ENCODE peak calls at places on chromosomes 3 and 15, in four cellular contexts. One of them, this sample, is unnamed.

GRCh38 chr3:28699283-28699682 is 350.7 kb upstream of the AZI2 start:
- DNase-seq in stimulated activated CD4-positive, alpha-beta T cell treated with anti-CD3 and anti-CD28 coated beads, TNF-alpha, amount 100 ng/mL, for 1 hour: no peak
- DNase-seq in HS-5: no peak
- DNase-seq in Daoy: no peak
- DNase-seq in this sample: no peak

GRCh38 chr3:32340639-32341365 is 50.9 kb upstream of the CMTM7 start:
- DNase-seq in stimulated activated CD4-positive, alpha-beta T cell treated with anti-CD3 and anti-CD28 coated beads, TNF-alpha, amount 100 ng/mL, for 1 hour: no peak
- DNase-seq in HS-5: no peak
- DNase-seq in Daoy: no peak
- DNase-seq in this sample: no peak

GRCh38 chr3:73437828-73438227 is 186.9 kb downstream of the PDZRN3 start:
- DNase-seq in stimulated activated CD4-positive, alpha-beta T cell treated with anti-CD3 and anti-CD28 coated beads, TNF-alpha, amount 100 ng/mL, for 1 hour: no peak
- DNase-seq in HS-5: no peak
- DNase-seq in Daoy: no peak
- DNase-seq in this sample: no peak

GRCh38 chr3:69239063-69239462 is 116.7 kb upstream of the LMOD3 start:
- DNase-seq in stimulated activated CD4-positive, alpha-beta T cell treated with anti-CD3 and anti-CD28 coated beads, TNF-alpha, amount 100 ng/mL, for 1 hour: no peak
- DNase-seq in HS-5: no peak
- DNase-seq in Daoy: no peak
- DNase-seq in this sample: no peak

GRCh38 chr3:5005367-5005766 is 26.1 kb downstream of the BHLHE40 start:
- DNase-seq in stimulated activated CD4-positive, alpha-beta T cell treated with anti-CD3 and anti-CD28 coated beads, TNF-alpha, amount 100 ng/mL, for 1 hour: no peak
- DNase-seq in HS-5: no peak
- DNase-seq in Daoy: no peak
- DNase-seq in this sample: no peak

GRCh38 chr3:143119974-143120715 is 574 bp downstream of the CHST2 start:
- DNase-seq in stimulated activated CD4-positive, alpha-beta T cell treated with anti-CD3 and anti-CD28 coated beads, TNF-alpha, amount 100 ng/mL, for 1 hour: no peak
- DNase-seq in HS-5: no peak
- DNase-seq in Daoy: peak; percentile 48
- DNase-seq in this sample: peak; percentile 47

GRCh38 chr15:73002509-73002908 is 49.8 kb upstream of the NEO1 start:
- DNase-seq in stimulated activated CD4-positive, alpha-beta T cell treated with anti-CD3 and anti-CD28 coated beads, TNF-alpha, amount 100 ng/mL, for 1 hour: no peak
- DNase-seq in HS-5: peak; percentile 89
- DNase-seq in Daoy: peak; percentile 29
- DNase-seq in this sample: no peak

GRCh38 chr3:37462452-37462851 is 288.1 kb upstream of the LRRFIP2 start:
- DNase-seq in stimulated activated CD4-positive, alpha-beta T cell treated with anti-CD3 and anti-CD28 coated beads, TNF-alpha, amount 100 ng/mL, for 1 hour: no peak
- DNase-seq in HS-5: no peak
- DNase-seq in Daoy: no peak
- DNase-seq in this sample: no peak

GRCh38 chr15:81981888-81982287 is 63.9 kb downstream of the MEX3B start:
- DNase-seq in stimulated activated CD4-positive, alpha-beta T cell treated with anti-CD3 and anti-CD28 coated beads, TNF-alpha, amount 100 ng/mL, for 1 hour: no peak
- DNase-seq in HS-5: no peak
- DNase-seq in Daoy: no peak
- DNase-seq in this sample: no peak

GRCh38 chr3:159144472-159144871 is 342.6 kb downstream of the MFSD1 start:
- DNase-seq in stimulated activated CD4-positive, alpha-beta T cell treated with anti-CD3 and anti-CD28 coated beads, TNF-alpha, amount 100 ng/mL, for 1 hour: no peak
- DNase-seq in HS-5: no peak
- DNase-seq in Daoy: no peak
- DNase-seq in this sample: no peak

GRCh38 chr3:88863196-88863595 is 244.2 kb upstream of the EPHA3 start:
- DNase-seq in stimulated activated CD4-positive, alpha-beta T cell treated with anti-CD3 and anti-CD28 coated beads, TNF-alpha, amount 100 ng/mL, for 1 hour: no peak
- DNase-seq in HS-5: no peak
- DNase-seq in Daoy: no peak
- DNase-seq in this sample: no peak

GRCh38 chr3:65343736-65344135 is 655.9 kb upstream of the ADAMTS9 start:
- DNase-seq in stimulated activated CD4-positive, alpha-beta T cell treated with anti-CD3 and anti-CD28 coated beads, TNF-alpha, amount 100 ng/mL, for 1 hour: no peak
- DNase-seq in HS-5: no peak
- DNase-seq in Daoy: no peak
- DNase-seq in this sample: no peak

GRCh38 chr3:43192028-43192427 is 86.1 kb upstream of the POMGNT2 start:
- DNase-seq in stimulated activated CD4-positive, alpha-beta T cell treated with anti-CD3 and anti-CD28 coated beads, TNF-alpha, amount 100 ng/mL, for 1 hour: no peak
- DNase-seq in HS-5: no peak
- DNase-seq in Daoy: no peak
- DNase-seq in this sample: no peak

GRCh38 chr15:55485273-55485672 is 22.8 kb downstream of the DNAAF4 start:
- DNase-seq in stimulated activated CD4-positive, alpha-beta T cell treated with anti-CD3 and anti-CD28 coated beads, TNF-alpha, amount 100 ng/mL, for 1 hour: no peak
- DNase-seq in HS-5: no peak
- DNase-seq in Daoy: no peak
- DNase-seq in this sample: no peak

GRCh38 chr15:36291501-36291900 is 287.9 kb upstream of the CDIN1 start:
- DNase-seq in stimulated activated CD4-positive, alpha-beta T cell treated with anti-CD3 and anti-CD28 coated beads, TNF-alpha, amount 100 ng/mL, for 1 hour: no peak
- DNase-seq in HS-5: no peak
- DNase-seq in Daoy: no peak
- DNase-seq in this sample: no peak

GRCh38 chr3:172512363-172512762 is 10.9 kb downstream of the TNFSF10 start:
- DNase-seq in stimulated activated CD4-positive, alpha-beta T cell treated with anti-CD3 and anti-CD28 coated beads, TNF-alpha, amount 100 ng/mL, for 1 hour: no peak
- DNase-seq in HS-5: no peak
- DNase-seq in Daoy: peak; percentile 68
- DNase-seq in this sample: no peak

GRCh38 chr15:32029862-32030781 is at the start of gene CHRNA7:
- DNase-seq in stimulated activated CD4-positive, alpha-beta T cell treated with anti-CD3 and anti-CD28 coated beads, TNF-alpha, amount 100 ng/mL, for 1 hour: no peak
- DNase-seq in HS-5: no peak
- DNase-seq in Daoy: peak; percentile 81
- DNase-seq in this sample: peak; percentile 86

GRCh38 chr15:41231536-41231935 is 468 bp downstream of the CHP1 start:
- DNase-seq in stimulated activated CD4-positive, alpha-beta T cell treated with anti-CD3 and anti-CD28 coated beads, TNF-alpha, amount 100 ng/mL, for 1 hour: no peak
- DNase-seq in HS-5: peak; percentile 1
- DNase-seq in Daoy: no peak
- DNase-seq in this sample: no peak

GRCh38 chr3:114454592-114455251 is 160.9 kb downstream of the TIGIT start:
- DNase-seq in stimulated activated CD4-positive, alpha-beta T cell treated with anti-CD3 and anti-CD28 coated beads, TNF-alpha, amount 100 ng/mL, for 1 hour: no peak
- DNase-seq in HS-5: no peak
- DNase-seq in Daoy: no peak
- DNase-seq in this sample: no peak

GRCh38 chr3:151395806-151396205 is 11.3 kb upstream of the P2RY12 start:
- DNase-seq in stimulated activated CD4-positive, alpha-beta T cell treated with anti-CD3 and anti-CD28 coated beads, TNF-alpha, amount 100 ng/mL, for 1 hour: no peak
- DNase-seq in HS-5: peak; percentile 75
- DNase-seq in Daoy: peak; percentile 65
- DNase-seq in this sample: no peak

GRCh38 chr3:125161607-125162219 is 50.8 kb downstream of the SLC12A8 start:
- DNase-seq in stimulated activated CD4-positive, alpha-beta T cell treated with anti-CD3 and anti-CD28 coated beads, TNF-alpha, amount 100 ng/mL, for 1 hour: no peak
- DNase-seq in HS-5: no peak
- DNase-seq in Daoy: no peak
- DNase-seq in this sample: no peak

GRCh38 chr15:43105077-43105769 is 615 bp downstream of the UBR1 start:
- DNase-seq in stimulated activated CD4-positive, alpha-beta T cell treated with anti-CD3 and anti-CD28 coated beads, TNF-alpha, amount 100 ng/mL, for 1 hour: no peak
- DNase-seq in HS-5: no peak
- DNase-seq in Daoy: no peak
- DNase-seq in this sample: no peak

GRCh38 chr3:32956750-32957570 is 5.5 kb downstream of the CCR4 start:
- DNase-seq in stimulated activated CD4-positive, alpha-beta T cell treated with anti-CD3 and anti-CD28 coated beads, TNF-alpha, amount 100 ng/mL, for 1 hour: no peak
- DNase-seq in HS-5: no peak
- DNase-seq in Daoy: no peak
- DNase-seq in this sample: no peak

GRCh38 chr3:100103558-100104441 is 10.5 kb downstream of the FILIP1L start:
- DNase-seq in stimulated activated CD4-positive, alpha-beta T cell treated with anti-CD3 and anti-CD28 coated beads, TNF-alpha, amount 100 ng/mL, for 1 hour: no peak
- DNase-seq in HS-5: no peak
- DNase-seq in Daoy: peak; percentile 52
- DNase-seq in this sample: no peak

GRCh38 chr3:120506828-120507774 is 56.3 kb upstream of the FSTL1 start:
- DNase-seq in stimulated activated CD4-positive, alpha-beta T cell treated with anti-CD3 and anti-CD28 coated beads, TNF-alpha, amount 100 ng/mL, for 1 hour: no peak
- DNase-seq in HS-5: no peak
- DNase-seq in Daoy: peak; percentile 60
- DNase-seq in this sample: no peak

GRCh38 chr3:50347187-50347813 is 1.8 kb upstream of the ZMYND10 start:
- DNase-seq in stimulated activated CD4-positive, alpha-beta T cell treated with anti-CD3 and anti-CD28 coated beads, TNF-alpha, amount 100 ng/mL, for 1 hour: peak; percentile 54
- DNase-seq in HS-5: no peak
- DNase-seq in Daoy: peak; percentile 77
- DNase-seq in this sample: peak; percentile 60

GRCh38 chr3:52087728-52088127 is 31.4 kb upstream of the DUSP7 start:
- DNase-seq in stimulated activated CD4-positive, alpha-beta T cell treated with anti-CD3 and anti-CD28 coated beads, TNF-alpha, amount 100 ng/mL, for 1 hour: no peak
- DNase-seq in HS-5: no peak
- DNase-seq in Daoy: no peak
- DNase-seq in this sample: no peak

GRCh38 chr15:61256231-61256630 is 27.1 kb upstream of the RORA start:
- DNase-seq in stimulated activated CD4-positive, alpha-beta T cell treated with anti-CD3 and anti-CD28 coated beads, TNF-alpha, amount 100 ng/mL, for 1 hour: no peak
- DNase-seq in HS-5: peak; percentile 19
- DNase-seq in Daoy: no peak
- DNase-seq in this sample: no peak

GRCh38 chr15:64749167-64749566 is 26.2 kb downstream of the RBPMS2 start:
- DNase-seq in stimulated activated CD4-positive, alpha-beta T cell treated with anti-CD3 and anti-CD28 coated beads, TNF-alpha, amount 100 ng/mL, for 1 hour: no peak
- DNase-seq in HS-5: no peak
- DNase-seq in Daoy: peak; percentile 81
- DNase-seq in this sample: no peak

GRCh38 chr15:77853008-77853328 is 220.3 kb upstream of the LINGO1 start:
- DNase-seq in stimulated activated CD4-positive, alpha-beta T cell treated with anti-CD3 and anti-CD28 coated beads, TNF-alpha, amount 100 ng/mL, for 1 hour: no peak
- DNase-seq in HS-5: no peak
- DNase-seq in Daoy: no peak
- DNase-seq in this sample: no peak